ENCODE peak calls at places on chromosomes 2 and 18, in ten cellular contexts. L, S, H, I, G, Y, R, A, B and Z are unnamed samples.

GRCh38 chr18:74604366-74604765 is 6.7 kb downstream of the ZNF407 start:
- DNase-seq in L (no peak), S (no peak), H (no peak), I (no peak), G (no peak), Y (no peak), R (no peak), A (no peak), B (no peak), Z (no peak)

GRCh38 chr2:42385225-42385624 is 24.2 kb upstream of the COX7A2L start:
- DNase-seq in L (no peak), S (no peak), H (no peak), I (no peak), G (peak), Y (no peak), R (no peak), A (no peak), B (no peak), Z (peak)

GRCh38 chr2:134027980-134028379 is 225.9 kb upstream of the MGAT5 start:
- DNase-seq in L (no peak), S (peak), H (no peak), I (no peak), G (no peak), Y (no peak), R (no peak), A (no peak), B (no peak), Z (no peak)

GRCh38 chr2:197096649-197097048 is 170.1 kb upstream of the PGAP1 start:
- DNase-seq in L (no peak), S (no peak), H (no peak), I (no peak), G (no peak), Y (no peak), R (no peak), A (no peak), B (no peak), Z (no peak)

GRCh38 chr18:13910986-13911385 is 4.3 kb downstream of the MC2R start:
- DNase-seq in L (no peak), S (no peak), H (no peak), I (no peak), G (no peak), Y (no peak), R (no peak), A (no peak), B (no peak), Z (no peak)

GRCh38 chr2:191622374-191623320 is 55.3 kb upstream of the NABP1 start:
- DNase-seq in L (no peak), S (no peak), H (no peak), I (no peak), G (no peak), Y (no peak), R (no peak), A (no peak), B (no peak), Z (no peak)

GRCh38 chr2:71934595-71935263 is 212.9 kb downstream of the CYP26B1 start:
- DNase-seq in L (peak), S (no peak), H (no peak), I (peak), G (peak), Y (no peak), R (no peak), A (peak), B (peak), Z (peak)

GRCh38 chr2:152240559-152241231 is 65.1 kb upstream of the STAM2 start:
- DNase-seq in L (no peak), S (no peak), H (peak), I (peak), G (no peak), Y (no peak), R (no peak), A (peak), B (peak), Z (peak)

GRCh38 chr18:31876707-31877106 is 66.2 kb downstream of the TRAPPC8 start:
- DNase-seq in L (no peak), S (no peak), H (no peak), I (peak), G (no peak), Y (no peak), R (no peak), A (no peak), B (peak), Z (peak)

DNA sequence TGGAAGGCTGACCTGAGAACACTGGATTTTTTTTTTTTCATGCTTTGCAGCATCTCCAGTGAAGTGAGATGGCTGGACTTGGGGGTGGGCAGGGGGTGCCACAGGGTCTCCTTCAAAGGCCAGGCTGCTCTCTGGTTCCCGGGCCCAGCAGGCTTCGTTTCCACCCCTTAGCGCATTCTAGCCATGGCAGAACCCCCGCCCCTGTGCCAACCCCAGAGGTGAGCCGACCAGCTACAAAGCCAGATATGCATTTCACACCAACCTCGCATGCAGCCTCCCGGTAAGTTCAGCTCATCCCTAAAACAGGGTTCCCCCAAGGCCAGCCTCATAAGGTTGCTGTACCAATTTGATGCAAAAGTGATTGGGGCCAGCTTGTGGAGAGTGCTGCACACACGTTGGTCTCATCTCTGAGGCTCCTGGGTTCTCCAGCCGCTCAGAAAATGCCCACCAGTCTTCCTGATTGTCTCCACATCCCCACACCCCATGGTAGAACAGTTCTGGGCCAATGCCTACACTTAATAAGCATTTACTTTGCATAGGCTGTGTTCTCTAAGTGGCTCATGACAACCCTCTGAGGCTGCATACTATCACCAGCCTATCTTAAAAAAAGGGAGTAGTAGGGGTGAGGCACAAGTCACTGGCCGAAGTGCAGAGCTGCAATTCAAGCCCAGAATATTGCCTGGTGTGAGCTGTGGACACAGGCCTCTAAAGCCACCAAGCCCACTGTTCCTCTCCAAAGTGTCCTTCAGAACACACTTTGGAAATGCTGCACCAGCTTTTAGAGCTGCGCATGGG is 23.3 kb downstream of the SMAD7 start:
- DNase-seq in L (peak), S (no peak), H (no peak), I (no peak), G (no peak), Y (no peak), R (no peak), A (no peak), B (no peak), Z (peak)
- H3K4me3 ChIP-seq in L (no peak), S (no peak), H (no peak), I (no peak), G (no peak), Y (no peak), R (no peak), A (no peak), B (no peak), Z (no peak)

GRCh38 chr18:26386002-26386401 is 159.8 kb downstream of the TAF4B start:
- DNase-seq in L (no peak), S (no peak), H (peak), I (peak), G (no peak), Y (no peak), R (no peak), A (peak), B (peak), Z (peak)

GRCh38 chr18:26386421-26386820 is 160.2 kb downstream of the TAF4B start:
- DNase-seq in L (no peak), S (no peak), H (no peak), I (peak), G (no peak), Y (no peak), R (no peak), A (peak), B (peak), Z (peak)

DNA sequence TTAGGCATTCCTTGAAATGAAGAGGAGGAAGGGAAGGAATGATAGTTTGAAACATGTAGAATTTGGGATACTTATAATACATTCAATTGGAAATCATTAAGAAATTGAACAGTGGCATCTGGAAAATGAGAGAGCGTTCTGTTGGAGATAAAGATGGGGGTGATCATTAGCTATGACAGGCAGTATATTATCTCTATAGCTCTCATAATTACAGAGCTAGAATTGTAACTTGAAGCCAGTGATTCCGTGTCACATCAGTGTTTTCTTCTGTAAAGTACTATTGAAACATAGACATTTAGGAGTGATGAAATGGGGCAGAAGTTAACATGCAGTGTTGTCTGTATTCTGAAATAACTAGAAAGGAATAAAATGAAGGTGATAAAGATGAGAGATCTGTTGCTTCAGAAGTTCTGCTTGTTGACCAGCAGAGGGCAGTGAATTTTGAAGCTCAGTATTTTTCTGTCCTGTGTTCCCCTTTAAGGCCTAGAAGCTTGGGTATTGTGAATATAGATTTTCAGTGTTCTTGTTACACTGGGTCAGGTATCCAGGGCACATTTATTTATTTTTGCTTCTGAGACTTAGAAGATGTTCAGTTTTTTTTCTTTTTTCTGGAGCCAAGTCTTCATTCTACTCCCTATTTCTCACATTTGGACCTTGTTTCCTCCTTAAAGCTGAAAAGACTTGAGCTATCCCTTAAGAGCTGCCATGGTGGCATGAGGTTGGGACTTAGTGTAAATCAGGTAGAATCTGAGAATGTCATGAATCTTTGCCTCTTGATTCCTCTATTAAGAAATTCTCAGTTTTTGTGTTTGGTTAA is 157.4 kb downstream of the TAF4B start:
- DNase-seq in L (no peak), S (no peak), H (no peak), I (peak), G (no peak), Y (peak), R (no peak), A (peak), B (peak), Z (peak)
- TF ChIP-seq CTCF in L (peak), S (peak), H (peak), I (peak), G (peak), Y (peak), R (peak), A (peak), B (peak), Z (peak)

DNA sequence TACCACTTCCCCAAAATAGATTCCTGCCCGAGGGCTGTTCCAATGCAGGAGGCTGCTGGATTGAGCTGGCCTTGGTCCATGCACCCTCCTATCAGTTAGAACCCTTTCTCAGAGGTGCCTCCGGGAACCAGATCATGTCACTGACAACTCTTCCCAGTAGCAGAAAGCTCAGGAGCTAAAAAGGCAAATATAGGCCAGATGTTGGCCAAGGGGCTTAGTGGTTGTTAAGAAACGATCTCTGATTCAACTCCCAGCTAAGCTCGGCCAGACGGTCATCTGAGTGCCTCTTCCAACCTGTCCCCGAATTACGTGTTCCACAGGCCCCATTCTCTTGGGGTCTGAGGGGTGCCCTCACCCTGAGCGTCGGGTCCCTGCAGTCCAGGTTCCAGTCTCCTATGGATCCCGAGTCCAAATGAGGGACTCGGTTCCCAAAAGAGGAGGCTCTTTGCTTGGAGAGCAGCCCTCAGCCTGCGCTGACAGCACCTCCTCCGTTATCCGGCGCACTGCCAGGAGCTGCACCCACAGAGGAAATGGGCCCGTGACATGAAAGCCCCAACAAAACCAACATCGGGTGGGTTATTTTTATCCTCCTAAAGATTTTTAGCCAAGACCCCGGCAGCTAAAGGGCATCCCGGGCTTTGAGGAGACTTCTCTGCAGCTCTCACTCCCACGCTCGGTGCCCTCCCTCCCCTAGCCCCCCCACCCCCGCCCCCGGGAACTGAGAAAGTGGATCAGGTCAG is 106.7 kb upstream of the ID2 start:
- DNase-seq in L (no peak), S (no peak), H (no peak), I (peak), G (no peak), Y (no peak), R (no peak), A (peak), B (no peak), Z (no peak)
- H3K4me3 ChIP-seq in L (no peak), S (no peak), H (no peak), I (no peak), G (no peak), Y (no peak), R (no peak), A (no peak), B (no peak), Z (no peak)

GRCh38 chr2:19529663-19530062 is 171.2 kb upstream of the OSR1 start:
- DNase-seq in L (no peak), S (no peak), H (no peak), I (no peak), G (no peak), Y (no peak), R (no peak), A (no peak), B (no peak), Z (no peak)

GRCh38 chr2:19538411-19538963 is 180.1 kb upstream of the OSR1 start:
- DNase-seq in L (no peak), S (no peak), H (peak), I (peak), G (peak), Y (peak), R (no peak), A (peak), B (peak), Z (peak)

GRCh38 chr2:19536136-19536535 is 177.7 kb upstream of the OSR1 start:
- DNase-seq in L (no peak), S (no peak), H (no peak), I (no peak), G (no peak), Y (no peak), R (no peak), A (peak), B (no peak), Z (peak)

DNA sequence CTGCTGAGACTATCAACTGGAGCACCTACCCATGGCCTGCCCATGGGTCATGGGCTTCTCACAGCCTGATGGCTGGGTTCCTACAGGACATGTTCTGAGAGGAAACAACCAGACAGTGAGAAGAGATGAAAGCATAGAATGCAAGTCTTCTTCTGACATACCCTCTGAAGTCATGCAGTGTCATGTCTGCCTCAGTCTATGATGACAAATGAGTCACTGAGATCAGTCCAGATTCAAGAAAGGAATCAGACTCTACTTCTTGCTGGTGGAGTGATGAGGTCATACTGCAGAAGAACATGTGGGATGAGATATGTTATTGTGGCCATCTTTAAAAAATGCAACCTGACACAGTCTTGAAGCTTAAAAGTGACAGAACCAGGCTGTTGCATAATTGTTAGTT is 174.4 kb upstream of the OSR1 start:
- DNase-seq in L (no peak), S (no peak), H (no peak), I (peak), G (no peak), Y (no peak), R (no peak), A (no peak), B (peak), Z (peak)
- TF ChIP-seq CTCF in L (no peak), S (no peak), H (no peak), I (no peak), G (no peak), Y (no peak), R (no peak), A (no peak), B (no peak), Z (no peak)